ENCODE peak calls at places on chromosome 2, in six cellular contexts. K is upper lobe of left lung, O is adrenal gland, N is IMR-90, X is HepG2, S is HCT116. R is an unnamed sample.
A peak's percentile ranks its signal among the peaks of the same experiment; 100 is the strongest.

GRCh38 chr2:135047295-135047694 is at the start of gene MAP3K19:
- DNase-seq in K (no peak), O (no peak), N (no peak), X (no peak), S (no peak), R (no peak)

GRCh38 chr2:60706021-60706420 is 50.0 kb upstream of the PAPOLG start:
- DNase-seq in K (no peak), O (peak; percentile 42), N (peak; percentile 43), X (no peak), S (no peak), R (no peak)

GRCh38 chr2:165794520-165794882 is 454 bp upstream of the GALNT3 start:
- DNase-seq in K (no peak), O (no peak), N (peak; percentile 45), X (no peak), S (peak; percentile 6), R (no peak)

GRCh38 chr2:79181617-79182016 is 22.1 kb upstream of the REG3A start:
- DNase-seq in K (no peak), O (no peak), N (no peak), X (no peak), S (no peak), R (no peak)

GRCh38 chr2:45134726-45135125 is 125.5 kb upstream of the SIX2 start:
- DNase-seq in K (no peak), O (peak; percentile 27), N (peak; percentile 7), X (no peak), S (no peak), R (no peak)

GRCh38 chr2:173869244-173869643 is 95.9 kb downstream of the SP3 start:
- DNase-seq in K (no peak), O (no peak), N (no peak), X (no peak), S (no peak), R (no peak)

GRCh38 chr2:234544659-234545611 is 48.1 kb upstream of the ARL4C start:
- DNase-seq in K (peak; percentile 72), O (peak; percentile 50), N (peak; percentile 59), X (peak; percentile 44), S (peak; percentile 38), R (no peak)

GRCh38 chr2:232489516-232490220 is 2.0 kb upstream of the ECEL1 start:
- DNase-seq in K (no peak), O (no peak), N (no peak), X (no peak), S (no peak), R (no peak)

GRCh38 chr2:138621139-138621538 is 119.6 kb downstream of the SPOPL start:
- DNase-seq in K (no peak), O (no peak), N (no peak), X (peak; percentile 20), S (no peak), R (no peak)

GRCh38 chr2:98899041-98899702 is 36.9 kb downstream of the CRACDL start:
- DNase-seq in K (peak; percentile 78), O (no peak), N (no peak), X (no peak), S (no peak), R (no peak)

GRCh38 chr2:31129835-31130561 is 8.2 kb downstream of the GALNT14 start:
- DNase-seq in K (no peak), O (no peak), N (no peak), X (no peak), S (no peak), R (no peak)

GRCh38 chr2:31124904-31125303 is 13.3 kb downstream of the GALNT14 start:
- DNase-seq in K (no peak), O (no peak), N (no peak), X (no peak), S (no peak), R (no peak)

GRCh38 chr2:31122133-31122532 is 16.1 kb downstream of the GALNT14 start:
- DNase-seq in K (no peak), O (no peak), N (no peak), X (no peak), S (no peak), R (no peak)

GRCh38 chr2:31127931-31128330 is 10.3 kb downstream of the GALNT14 start:
- DNase-seq in K (no peak), O (no peak), N (no peak), X (no peak), S (no peak), R (no peak)

DNA sequence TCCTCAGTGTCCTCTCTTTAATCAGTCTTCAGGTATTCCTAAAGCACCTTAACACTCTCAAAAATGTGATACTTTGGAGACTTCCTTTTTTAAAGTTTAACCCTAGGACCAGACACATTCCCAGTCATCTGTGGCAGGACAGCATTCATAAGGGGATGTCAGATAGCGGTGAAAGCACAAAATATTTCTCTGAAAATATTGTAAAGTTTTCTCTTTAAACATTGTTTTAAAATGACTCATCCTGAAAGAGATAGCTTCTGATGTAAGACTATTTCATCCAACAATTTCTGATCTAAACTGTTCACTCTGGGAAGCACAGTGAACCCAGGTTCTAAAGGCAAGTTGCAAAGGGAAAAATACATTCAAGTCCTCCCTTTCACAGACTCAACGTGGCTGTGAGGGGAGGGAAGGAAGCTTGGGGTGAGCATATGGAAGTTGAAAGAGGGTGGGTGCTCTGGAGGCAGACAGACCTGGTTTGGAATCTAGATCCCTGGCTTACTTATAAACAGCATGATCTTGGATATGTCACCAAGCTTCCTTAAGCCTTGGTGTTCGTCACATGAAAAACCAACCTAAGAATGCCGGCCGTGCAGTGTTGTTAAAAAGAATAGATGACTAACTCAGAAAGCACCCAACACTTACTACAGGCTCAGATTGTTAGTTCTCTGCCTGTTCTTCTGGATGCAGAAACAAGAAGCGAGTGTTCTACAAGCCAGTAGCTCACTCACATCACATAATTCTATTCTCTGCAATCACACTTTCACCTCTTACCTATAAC is 12.1 kb downstream of the GALNT14 start:
- DNase-seq in K (no peak), O (no peak), N (no peak), X (no peak), S (no peak), R (no peak)
- H3K4me1 ChIP-seq in K (no peaks in the 10 kb centered on the region), O (no peaks in the 10 kb centered on the region), N (no peaks in the 10 kb centered on the region), X (no peaks in the 10 kb centered on the region), S (no peaks in the 10 kb centered on the region), R (no peaks in the 10 kb centered on the region)

DNA sequence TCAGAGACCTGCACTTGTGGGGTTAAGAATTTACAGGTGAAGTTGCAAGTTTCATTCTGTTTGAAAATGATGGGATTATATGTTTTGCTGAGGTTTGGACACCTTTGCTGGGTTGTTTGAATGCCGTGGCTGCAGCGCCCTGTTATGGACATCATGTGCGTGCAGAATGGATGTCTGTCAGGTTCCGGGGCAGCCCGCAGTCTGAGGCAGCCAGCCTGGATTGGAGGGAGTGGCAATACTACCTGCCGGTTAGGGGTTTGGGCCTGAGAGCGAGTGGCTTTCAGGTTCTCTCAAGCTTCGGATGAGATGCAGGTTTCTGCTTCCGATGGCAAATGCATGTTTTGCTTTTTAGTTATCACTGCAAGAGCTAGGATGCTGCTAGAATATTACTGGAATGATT is 1.1 kb downstream of the CASP8 start:
- DNase-seq in K (peak; percentile 46), O (no peak), N (no peak), X (no peak), S (no peak), R (no peak)
- TF ChIP-seq POLR2A in K (no peak), O (no peak), N (no peak), X (no peak), S (no peak), R (no peak)

DNA sequence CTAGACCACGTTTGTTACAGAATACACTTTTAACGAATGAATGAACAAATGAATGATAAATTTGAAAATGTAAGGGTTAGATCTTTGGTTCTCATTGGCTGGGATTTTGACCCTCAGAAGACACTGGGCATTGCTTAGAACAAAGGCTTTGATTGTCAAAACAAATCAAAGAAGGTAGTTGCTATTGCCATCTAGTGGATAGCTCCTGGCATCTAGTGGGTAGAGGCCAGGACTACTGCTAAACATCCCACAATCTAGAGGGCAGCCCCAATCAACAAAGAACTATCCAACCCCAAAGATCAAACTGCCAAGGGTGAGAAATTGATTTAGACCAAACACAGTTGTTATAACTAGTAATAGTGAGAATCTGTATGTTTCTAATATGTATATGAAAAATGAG is 552.3 kb downstream of the KCNJ3 start:
- DNase-seq in K (no peak), O (no peak), N (no peak), X (peak; percentile 9), S (peak; percentile 44), R (no peak)
- TF ChIP-seq CTCF in K (no peak), O (no peak), N (no peak), X (peak; percentile 42), S (peak; percentile 66), R (no peak)

DNA sequence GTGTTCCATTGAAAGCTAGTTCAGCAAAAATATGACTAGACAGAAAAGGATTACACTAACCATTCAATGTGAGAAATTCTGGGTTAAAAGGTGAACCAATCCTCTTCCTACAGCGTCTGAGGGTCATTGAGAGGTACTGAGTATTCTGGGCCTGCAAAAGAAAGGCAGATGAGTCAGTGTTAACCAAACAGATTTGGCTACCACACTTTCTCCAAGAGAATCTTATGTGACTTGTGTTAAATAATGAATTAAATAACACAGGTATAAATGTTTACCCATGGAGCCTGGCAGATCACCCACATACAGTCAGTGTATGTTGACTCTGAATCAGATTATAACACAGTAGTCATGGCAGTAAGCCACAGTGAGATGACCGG is 266.1 kb downstream of the MREG start:
- DNase-seq in K (no peak), O (no peak), N (peak; percentile 33), X (peak; percentile 26), S (no peak), R (no peak)
- H3K4me1 ChIP-seq in K (peaks cover 16% of the 10 kb centered on the region), O (peaks cover 8% of the 10 kb centered on the region), N (peaks cover 13% of the 10 kb centered on the region), X (peaks cover 65% of the 10 kb centered on the region), S (no peaks in the 10 kb centered on the region), R (no peaks in the 10 kb centered on the region)

DNA sequence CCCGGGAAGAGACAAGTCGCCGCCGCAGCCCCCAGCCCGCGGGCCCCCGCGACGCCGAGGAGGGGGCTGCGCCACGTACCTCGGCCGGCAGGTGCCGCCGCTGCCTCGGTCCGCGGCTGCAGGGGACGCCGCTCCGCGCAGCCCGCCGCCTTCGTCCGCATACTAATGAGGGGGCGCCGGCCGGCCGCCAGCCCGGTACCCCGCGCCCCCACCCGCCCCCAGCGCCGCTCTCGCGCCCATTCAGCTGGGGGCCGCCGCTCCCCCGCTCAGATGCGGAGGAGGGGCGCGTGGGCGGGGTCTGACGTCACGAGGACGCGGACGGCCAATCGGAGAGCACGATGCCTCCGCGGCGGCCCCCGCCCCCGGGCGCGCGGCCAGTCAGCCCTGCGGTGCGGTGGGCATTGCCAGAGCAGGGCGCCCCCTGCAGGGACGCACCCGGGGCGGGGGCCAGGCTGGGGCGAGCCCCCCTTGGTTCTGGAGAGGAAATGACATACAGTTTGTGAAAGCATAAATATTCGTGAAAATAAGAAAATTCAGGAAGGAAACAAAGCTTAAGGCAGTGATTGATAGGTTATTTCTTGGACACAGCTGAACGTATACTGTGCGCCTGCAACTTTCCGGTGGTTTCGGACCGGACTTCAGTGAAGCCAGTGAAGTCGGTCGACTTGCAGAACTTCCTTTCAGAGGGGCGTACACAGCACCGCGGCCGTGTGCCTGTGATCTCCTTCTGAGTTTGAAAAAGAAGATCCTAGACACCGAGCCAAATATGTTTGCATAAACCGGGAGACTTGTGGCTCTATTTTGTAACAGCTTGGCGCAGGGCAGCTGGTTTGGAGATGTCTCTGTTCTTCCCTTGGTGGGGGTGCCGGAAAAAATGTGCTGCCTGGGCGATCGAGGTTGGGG is at the start of gene ST3GAL5:
- DNase-seq in K (peak; percentile 99), O (peak; percentile 92), N (peak; percentile 75), X (peak; percentile 73), S (peak; percentile 67), R (peak; percentile 84)
- TF ChIP-seq POLR2A in K (peak; percentile 85), O (peak; percentile 91), N (no peak), X (no peak), S (no peak), R (peak; percentile 78)